ENCODE peak calls at places on chromosomes 4 and X, in nine cellular contexts. G is cardiac fibroblast, B is IMR-90, Q is bronchial epithelial cell, X is fibroblast of mammary gland, Z is heart left ventricle, I is cardiac muscle cell, H is mammary epithelial cell, Y is MM.1S. L is an unnamed sample.

GRCh38 chr4:158169931-158170690 is 2.7 kb downstream of the GASK1B start:
- DNase-seq in G (peak), B (peak), Q (no peak), X (peak), Z (peak), I (peak), H (peak), Y (no peak), L (peak)

GRCh38 chr4:24645765-24646550 is 61.6 kb upstream of the DHX15 start:
- DNase-seq in G (no peak), B (no peak), Q (no peak), X (no peak), Z (no peak), I (no peak), H (no peak), Y (no peak), L (no peak)

GRCh38 chr4:77800483-77801259 is 18.5 kb downstream of the CNOT6L start:
- DNase-seq in G (peak), B (peak), Q (peak), X (peak), Z (no peak), I (peak), H (peak), Y (no peak), L (peak)

GRCh38 chrX:115093206-115093605 is 75.8 kb upstream of the IL13RA2 start:
- DNase-seq in G (peak), B (no peak), Q (no peak), X (no peak), Z (no peak), I (peak), H (peak), Y (peak), L (no peak)

GRCh38 chrX:24676403-24677024 is 17.2 kb upstream of the POLA1 start:
- DNase-seq in G (no peak), B (no peak), Q (peak), X (peak), Z (no peak), I (peak), H (no peak), Y (no peak), L (peak)

GRCh38 chr4:71816676-71817303 is 32.9 kb upstream of the GC start:
- DNase-seq in G (no peak), B (no peak), Q (no peak), X (no peak), Z (no peak), I (no peak), H (no peak), Y (no peak), L (no peak)

GRCh38 chr4:26557164-26557563 is 26.7 kb upstream of the TBC1D19 start:
- DNase-seq in G (peak), B (peak), Q (peak), X (peak), Z (no peak), I (peak), H (peak), Y (no peak), L (peak)

GRCh38 chr4:172982151-172982590 is 186.4 kb upstream of the GALNT7 start:
- DNase-seq in G (peak), B (peak), Q (peak), X (peak), Z (no peak), I (peak), H (peak), Y (peak), L (peak)

GRCh38 chrX:32010157-32010656 is 938.4 kb upstream of the FTHL17 start:
- DNase-seq in G (no peak), B (no peak), Q (no peak), X (no peak), Z (no peak), I (no peak), H (no peak), Y (no peak), L (no peak)

GRCh38 chr4:42412251-42412650 is 15.0 kb downstream of the SHISA3 start:
- DNase-seq in G (peak), B (peak), Q (peak), X (peak), Z (no peak), I (peak), H (no peak), Y (no peak), L (peak)

GRCh38 chr4:101022151-101023024 is 324.9 kb downstream of the PPP3CA start:
- DNase-seq in G (peak), B (peak), Q (no peak), X (peak), Z (no peak), I (no peak), H (no peak), Y (no peak), L (no peak)

DNA sequence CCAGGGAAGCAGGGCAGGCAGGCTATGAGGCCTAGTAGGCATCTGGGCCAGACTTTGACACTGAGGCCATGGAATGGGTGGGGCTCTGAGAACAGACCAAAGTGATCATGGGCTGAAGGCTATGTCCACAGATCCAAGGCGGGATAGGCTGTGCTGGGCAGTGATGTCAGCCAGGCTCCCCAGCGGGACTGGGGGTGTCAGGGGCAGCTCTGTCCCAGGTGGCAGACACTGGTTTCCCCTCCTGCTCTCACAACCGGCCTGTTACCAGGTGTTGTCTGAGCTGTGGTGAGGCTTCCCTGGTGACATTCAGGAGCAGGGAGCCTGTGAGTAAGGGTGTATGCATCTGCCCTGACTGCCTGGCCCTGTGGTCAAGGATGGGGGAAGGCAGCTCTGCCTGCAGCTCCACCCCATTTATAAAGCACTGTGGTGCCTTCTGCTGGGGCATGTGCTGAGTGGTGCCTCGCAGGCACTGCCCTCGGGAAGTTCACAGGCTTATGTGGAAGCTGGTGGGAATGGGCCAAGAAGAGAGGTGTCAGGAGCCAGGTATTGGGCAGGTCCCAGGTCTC is 2.9 kb downstream of the IL9R start:
- DNase-seq in G (no peak), B (no peak), Q (no peak), X (no peak), Z (no peak), I (no peak), H (peak), Y (no peak), L (no peak)
- H3K4me3 ChIP-seq in G (no peak), B (no peak), Q (no peak), X (no peak), Z (no peak), I (no peak), H (no peak), Y (no peak), L (no peak)

GRCh38 chrX:1784773-1785172 is 169.9 kb downstream of the ASMT start:
- DNase-seq in G (no peak), B (no peak), Q (no peak), X (no peak), Z (no peak), I (no peak), H (no peak), Y (no peak), L (no peak)
- TF ChIP-seq CTCF in G (peak), B (no peak), Q (no peak), X (no peak), Z (no peak), I (no peak), H (no peak), Y (no peak), L (no peak)

GRCh38 chr4:76251448-76252270 is at the start of gene FAM47E:
- DNase-seq in G (peak), B (peak), Q (peak), X (peak), Z (peak), I (peak), H (peak), Y (peak), L (no peak)
- H3K4me3 ChIP-seq in G (peak), B (peak), Q (peak), X (peak), Z (peak), I (peak), H (peak), Y (peak), L (peak)

DNA sequence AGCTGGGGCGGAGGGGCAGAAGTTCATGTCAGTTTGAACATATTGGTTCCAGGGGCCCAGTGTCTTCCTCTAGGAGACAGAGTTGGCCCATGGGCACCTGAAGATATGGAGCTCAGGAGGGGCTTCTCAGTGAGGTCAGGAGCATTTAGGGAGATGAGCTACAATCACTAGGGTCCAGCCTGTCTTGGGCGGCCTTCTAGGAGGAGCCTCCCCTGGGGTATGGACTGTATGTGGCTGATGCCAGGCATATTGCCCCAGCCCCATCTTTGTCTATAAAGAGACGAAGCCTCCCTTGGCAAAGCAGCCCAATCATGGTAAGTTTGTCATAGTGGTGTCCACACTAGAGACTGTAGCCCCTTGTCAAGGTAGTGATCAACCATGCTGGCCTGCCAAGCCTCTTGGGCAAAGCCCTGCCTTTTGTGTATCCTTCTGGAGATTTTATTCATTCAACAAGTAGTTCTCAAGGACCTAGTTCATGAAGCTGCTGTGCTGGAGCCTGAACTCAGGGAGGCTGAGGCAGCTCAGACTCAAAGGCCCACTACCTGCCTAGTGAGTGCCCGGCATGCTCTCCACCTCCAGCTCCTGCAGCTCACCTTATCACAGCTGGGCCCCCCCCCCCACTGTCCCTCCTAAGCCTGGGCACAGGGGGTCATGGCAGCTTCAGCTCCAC is 5.4 kb upstream of the CNGA2 start:
- DNase-seq in G (no peak), B (no peak), Q (no peak), X (no peak), Z (no peak), I (no peak), H (no peak), Y (no peak), L (no peak)
- TF ChIP-seq CTCF in G (no peak), B (no peak), Q (no peak), X (no peak), Z (no peak), I (no peak), H (no peak), Y (no peak), L (no peak)

DNA sequence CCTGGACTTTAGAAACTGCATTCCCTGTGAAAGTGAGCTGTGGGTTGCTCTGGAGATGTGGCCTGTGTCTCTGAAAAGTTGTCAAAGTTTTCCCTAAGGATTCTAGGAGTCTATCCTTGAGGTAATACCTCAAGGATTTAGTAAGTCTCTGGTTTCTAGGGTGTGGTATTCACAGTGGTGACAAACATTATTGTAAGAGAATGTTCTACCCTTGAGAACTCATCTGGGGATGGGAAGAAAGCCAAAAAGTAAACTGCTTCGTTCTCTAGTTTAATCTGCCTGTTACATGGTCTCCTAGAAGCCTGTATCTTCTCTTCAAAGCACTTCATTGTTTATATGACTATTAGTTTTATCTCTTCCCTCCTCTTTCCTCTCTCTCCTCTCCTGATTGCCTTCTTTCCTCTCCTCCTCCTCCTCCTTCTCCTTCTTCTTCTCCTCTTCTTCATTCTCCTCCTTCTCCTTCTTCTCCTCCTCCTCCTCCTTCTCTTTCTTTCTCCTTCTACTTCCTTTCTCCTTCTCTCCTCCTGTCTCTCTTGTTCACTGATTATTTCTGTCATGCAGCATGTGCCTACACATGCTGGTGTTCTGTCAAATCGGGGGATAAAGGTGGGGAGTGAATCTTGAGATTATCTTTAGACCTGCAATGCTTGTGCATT is 321.3 kb downstream of the PTTG2 start:
- DNase-seq in G (peak), B (peak), Q (peak), X (peak), Z (no peak), I (peak), H (peak), Y (no peak), L (peak)
- H3K4me3 ChIP-seq in G (no peak), B (no peak), Q (no peak), X (no peak), Z (no peak), I (no peak), H (no peak), Y (no peak), L (no peak)

L was measured in fibroblast of the aortic adventitia.